ENCODE peak calls at places on chromosomes 16 and 17, in six cellular contexts. O, X, B, S, L and H are unnamed samples. For H3K79me2, the result is how much of the 10 kb centered on the place peaks cover.

GRCh38 chr16:12899529-12900168 is 1.7 kb upstream of the SHISA9 start:
- DNase-seq in L (peak), O (no peak), B (no peak), S (no peak), X (no peak), H (no peak)

GRCh38 chr16:25343976-25344375 is 86.3 kb upstream of the ZKSCAN2 start:
- DNase-seq in S (no peak), O (no peak), L (no peak), X (no peak), B (no peak), H (no peak)

GRCh38 chr17:14760212-14760611 is 459.3 kb downstream of the HS3ST3B1 start:
- DNase-seq in O (no peak), S (no peak), B (no peak), X (peak), L (no peak), H (no peak)

GRCh38 chr17:10775740-10776333 is 28.1 kb downstream of the TMEM238L start:
- DNase-seq in L (no peak), B (no peak), S (no peak), O (no peak), X (no peak), H (no peak)

GRCh38 chr16:61617214-61617783 is 418.9 kb downstream of the CDH8 start:
- DNase-seq in L (no peak), S (no peak), O (no peak), B (no peak), X (no peak), H (no peak)

GRCh38 chr17:39663688-39664580 is 1.2 kb upstream of the TCAP start:
- DNase-seq in L (no peak), S (no peak), B (peak), X (peak), O (peak), H (no peak)

GRCh38 chr17:58335061-58335731 is 6.6 kb upstream of the TSPOAP1 start:
- DNase-seq in O (no peak), L (no peak), S (peak), B (no peak), X (no peak), H (no peak)

GRCh38 chr17:78258323-78259229 is 27.1 kb downstream of the TMEM235 start:
- DNase-seq in L (no peak), O (peak), X (no peak), S (peak), B (peak), H (peak)

GRCh38 chr16:56310685-56311084 is 114.7 kb downstream of the AMFR start:
- DNase-seq in B (no peak), O (no peak), L (no peak), X (no peak), S (no peak), H (no peak)

GRCh38 chr16:88633684-88634140 is 4.7 kb upstream of the IL17C start:
- DNase-seq in L (peak), B (peak), O (peak), X (peak), S (no peak), H (no peak)

GRCh38 chr16:89907055-89907814 is 11.4 kb upstream of the MC1R start:
- DNase-seq in X (no peak), L (no peak), B (no peak), O (no peak), S (no peak), H (no peak)

GRCh38 chr17:22443061-22443460 is 750.7 kb downstream of the KCNJ18 start:
- DNase-seq in X (no peak), L (no peak), S (no peak), O (no peak), B (no peak), H (no peak)

GRCh38 chr17:50477976-50478375 is 684 bp upstream of the RSAD1 start:
- DNase-seq in B (no peak), S (peak), L (no peak), O (no peak), X (no peak), H (no peak)

GRCh38 chr17:31533546-31534155 is 142.2 kb downstream of the RAB11FIP4 start:
- DNase-seq in B (peak), S (peak), X (peak), O (peak), L (peak), H (peak)

GRCh38 chr17:42107597-42108576 is 4.6 kb downstream of the DHX58 start:
- DNase-seq in S (peak), O (peak), B (peak), X (peak), L (peak), H (peak)
- H3K79me2 ChIP-seq in S (under half), O (under half), B (under half), X (under half), L (under half), H (under half)

GRCh38 chr17:35019386-35020179 is 39.3 kb downstream of the LIG3 start:
- DNase-seq in S (no peak), X (no peak), B (no peak), O (no peak), L (no peak), H (no peak)
- H3K9ac ChIP-seq in S (no peak), X (no peak), B (no peak), O (no peak), L (no peak), H (no peak)

DNA sequence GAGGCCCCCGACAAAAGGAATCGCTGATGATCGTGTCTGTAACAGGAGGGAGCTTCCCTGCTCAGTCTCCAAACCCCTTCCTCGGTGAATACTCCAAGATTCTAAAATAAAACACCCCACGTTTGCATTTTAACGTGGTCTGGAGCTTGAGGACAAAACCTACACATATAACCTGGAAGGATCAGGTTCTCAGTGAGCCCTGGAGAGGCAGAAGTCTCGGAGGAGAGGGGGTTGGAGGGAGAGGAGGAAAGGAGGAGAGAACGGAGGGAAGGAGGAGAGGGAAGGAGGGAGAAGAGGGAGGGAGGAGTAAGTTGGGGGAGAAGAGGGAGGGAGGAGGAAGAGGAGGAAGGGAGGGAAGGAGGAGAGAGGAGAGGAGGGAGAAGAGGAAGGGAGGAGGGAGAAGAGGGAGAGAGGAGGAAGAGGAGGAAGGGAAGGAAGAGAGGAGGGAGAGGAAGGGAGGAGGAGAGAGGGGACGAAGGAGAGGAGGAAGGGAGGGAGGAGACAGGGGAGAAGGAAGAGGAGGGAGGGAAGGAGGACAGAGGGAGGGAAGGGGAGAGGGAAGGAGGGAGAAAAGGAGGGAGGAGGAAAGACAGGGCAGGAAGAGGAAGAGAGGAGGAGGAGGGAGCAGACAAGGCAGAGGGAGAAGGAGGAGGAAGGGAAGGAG is 27.4 kb upstream of the GINS2 start:
- DNase-seq in O (no peak), B (no peak), S (no peak), L (no peak), X (no peak), H (no peak)
- H3K27ac ChIP-seq in O (no peak), B (no peak), S (no peak), L (peak), X (no peak), H (no peak)

GRCh38 chr17:61816538-61816937 is 46.8 kb downstream of the BRIP1 start:
- DNase-seq in X (no peak), O (no peak), B (peak), L (no peak), S (no peak), H (peak)
- H3K79me2 ChIP-seq in X (under half), O (under half), B (under half), L (under half), S (under half), H (under half)

DNA sequence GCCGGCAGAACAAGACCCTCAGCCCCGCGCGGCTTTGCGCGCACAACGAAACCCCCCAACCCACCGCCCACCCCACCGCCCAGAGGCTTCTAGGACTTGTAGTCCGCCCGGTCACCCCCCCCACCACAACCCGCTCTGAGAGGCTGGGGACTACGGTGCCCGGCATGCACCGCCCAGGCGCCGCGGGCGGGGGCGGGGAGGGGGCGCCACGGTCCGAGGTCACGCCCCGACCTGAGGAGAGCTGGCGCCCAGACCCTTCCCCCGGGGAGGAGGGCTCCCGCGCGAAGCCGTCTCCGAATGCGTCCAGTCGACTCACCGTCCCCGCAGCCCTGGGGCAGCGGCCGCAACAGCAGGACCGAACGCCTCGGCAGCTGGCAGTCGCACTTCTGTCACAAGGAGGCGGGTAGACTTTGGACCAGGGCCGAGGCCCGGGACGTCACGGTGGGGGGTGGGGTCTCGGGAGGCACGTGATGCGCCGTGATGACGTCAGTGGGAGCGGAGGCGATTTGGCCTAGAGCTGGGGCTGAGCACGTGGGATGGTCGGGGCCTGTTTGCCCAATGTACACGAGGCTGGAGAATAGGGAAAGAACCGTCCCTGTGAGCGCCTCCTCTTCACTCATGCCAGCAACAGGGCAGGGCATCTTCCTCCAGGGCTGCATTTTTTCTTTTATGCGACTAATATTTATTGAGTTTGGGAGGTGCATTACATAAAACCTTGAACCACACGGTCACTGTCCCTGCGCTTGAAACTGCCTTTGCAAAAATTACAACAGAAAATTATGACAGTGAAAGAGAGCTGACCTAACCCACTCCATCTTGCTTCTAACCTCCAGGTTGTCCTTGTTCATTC is at the start of gene CDIP1:
- DNase-seq in O (peak), X (peak), L (peak), B (peak), S (no peak), H (peak)
- H3K9ac ChIP-seq in O (peak), X (peak), L (peak), B (peak), S (no peak), H (peak)